ENCODE peak calls at places on chromosomes 16 and 17, in nine cellular contexts. L, D, F, O, U, T, K, E and Y are unnamed samples.

GRCh38 chr17:21674242-21674731 is 18.0 kb upstream of the KCNJ18 start:
- DNase-seq in O (no peak), E (no peak), U (peak; percentile 68), D (peak; percentile 86), K (no peak), L (peak; percentile 82), T (no peak), F (no peak), Y (peak; percentile 74)

GRCh38 chr17:42997390-42997983 is 732 bp upstream of the RPL27 start:
- DNase-seq in E (no peak), D (no peak), U (no peak), F (no peak), L (no peak), K (no peak), T (no peak), O (no peak), Y (no peak)

GRCh38 chr16:73020409-73020884 is 27.5 kb downstream of the ZFHX3 start:
- DNase-seq in D (peak; percentile 93), F (peak; percentile 72), L (no peak), O (peak; percentile 91), E (no peak), U (no peak), K (peak; percentile 78), T (peak; percentile 96), Y (peak; percentile 88)

GRCh38 chr17:13601776-13602551 is at the start of gene HS3ST3A1:
- DNase-seq in F (peak; percentile 36), U (peak; percentile 80), O (peak; percentile 83), E (no peak), L (peak; percentile 79), D (no peak), K (no peak), T (peak; percentile 94), Y (no peak)

GRCh38 chr17:77423589-77424451 is 283.1 kb downstream of the SEC14L1 start:
- DNase-seq in F (peak; percentile 83), K (peak; percentile 90), L (peak; percentile 93), T (peak; percentile 97), U (peak; percentile 92), E (no peak), D (peak; percentile 97), O (peak; percentile 98), Y (peak; percentile 98)

GRCh38 chr16:89009343-89010209 is 32.6 kb upstream of the CBFA2T3 start:
- DNase-seq in D (no peak), L (peak; percentile 59), E (no peak), T (peak; percentile 4), K (peak; percentile 19), F (no peak), U (no peak), O (peak; percentile 10), Y (no peak)

GRCh38 chr16:19844945-19845641 is 39.6 kb downstream of the GPRC5B start:
- DNase-seq in L (no peak), F (no peak), U (no peak), O (peak; percentile 80), D (peak; percentile 86), E (no peak), K (peak; percentile 24), T (peak; percentile 87), Y (no peak)

GRCh38 chr17:32777436-32777835 is 99.5 kb downstream of the MYO1D start:
- DNase-seq in K (peak; percentile 90), D (no peak), L (no peak), U (no peak), T (peak; percentile 5), F (no peak), E (no peak), O (no peak), Y (no peak)

GRCh38 chr16:89325861-89326471 is 108.5 kb downstream of the ZNF778 start:
- DNase-seq in L (no peak), T (peak; percentile 82), F (no peak), U (peak; percentile 66), K (peak; percentile 74), E (no peak), D (no peak), O (peak; percentile 84), Y (peak; percentile 75)

GRCh38 chr17:7883781-7884386 is 4.7 kb upstream of the CHD3 start:
- DNase-seq in K (no peak), O (peak; percentile 43), U (no peak), D (peak; percentile 73), E (no peak), T (peak; percentile 57), F (no peak), L (no peak), Y (peak; percentile 49)

GRCh38 chr17:42804918-42805367 is 6.3 kb downstream of the CNTD1 start:
- DNase-seq in E (no peak), D (no peak), F (no peak), U (no peak), T (no peak), L (no peak), K (no peak), O (no peak), Y (no peak)

GRCh38 chr16:23742761-23743160 is 12.1 kb upstream of the CHP2 start:
- DNase-seq in E (no peak), T (no peak), L (no peak), K (no peak), U (no peak), D (peak; percentile 46), O (no peak), F (no peak), Y (no peak)

GRCh38 chr16:67892375-67892774 is 679 bp upstream of the PSKH1 start:
- DNase-seq in F (no peak), U (no peak), D (no peak), K (no peak), E (no peak), T (no peak), O (no peak), L (no peak), Y (no peak)
- H3K4me3 ChIP-seq in F (peak overlapping the region; percentile 100), U (peak overlapping the region; percentile 90), D (no peak overlapping the region), K (peak overlapping the region; percentile 52), E (peak overlapping the region; percentile 93), T (peak overlapping the region; percentile 61), O (no peak overlapping the region), L (peak overlapping the region; percentile 77), Y (peak overlapping the region; percentile 88)

GRCh38 chr16:49745434-49745833 is 110.5 kb downstream of the ZNF423 start:
- DNase-seq in L (no peak), D (no peak), E (no peak), T (no peak), O (no peak), K (no peak), F (no peak), U (no peak), Y (no peak)
- TF ChIP-seq CTCF in L (no peak), D (no peak), E (no peak), T (no peak), O (no peak), K (no peak), F (no peak), U (no peak), Y (no peak)

DNA sequence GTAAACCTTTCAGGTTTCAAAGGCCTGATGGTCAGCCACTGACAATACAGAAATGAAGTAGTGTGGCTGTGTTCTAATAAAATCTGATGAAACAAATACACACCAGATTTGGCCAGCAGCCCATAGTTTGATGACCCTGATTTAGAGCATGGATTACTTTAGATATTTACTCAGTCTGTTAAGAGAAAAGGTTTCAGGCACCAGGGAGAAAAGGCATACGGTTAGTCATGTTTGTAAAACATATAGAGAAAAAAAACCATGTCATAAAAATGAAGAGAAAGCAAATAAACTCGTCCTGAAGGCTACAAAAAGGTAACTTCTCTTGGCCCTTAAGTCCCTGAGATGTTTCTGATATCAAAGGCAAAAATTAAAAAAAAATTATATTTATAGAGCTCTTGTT is 112.1 kb downstream of the ADAMTS18 start:
- DNase-seq in E (no peak), T (no peak), F (no peak), K (no peak), O (no peak), D (no peak), L (no peak), U (no peak), Y (no peak)
- H3K4me3 ChIP-seq in E (no peak overlapping the region), T (no peak overlapping the region), F (no peak overlapping the region), K (no peak overlapping the region), O (no peak overlapping the region), D (no peak overlapping the region), L (no peak overlapping the region), U (no peak overlapping the region), Y (no peak overlapping the region)

GRCh38 chr17:9470171-9470570 is 105.4 kb downstream of the STX8 start:
- DNase-seq in L (no peak), D (no peak), F (no peak), U (no peak), O (peak; percentile 55), T (peak; percentile 44), K (no peak), E (no peak), Y (no peak)

GRCh38 chr17:9467518-9467917 is 108.1 kb downstream of the STX8 start:
- DNase-seq in F (no peak), K (no peak), T (no peak), L (no peak), O (no peak), D (peak; percentile 8), U (peak; percentile 61), E (no peak), Y (no peak)

GRCh38 chr17:9468937-9469336 is 106.7 kb downstream of the STX8 start:
- DNase-seq in D (no peak), E (no peak), L (no peak), T (no peak), U (no peak), O (no peak), F (no peak), K (no peak), Y (no peak)

GRCh38 chr17:9468532-9468931 is 107.1 kb downstream of the STX8 start:
- DNase-seq in K (no peak), L (no peak), D (peak; percentile 77), E (no peak), T (no peak), F (no peak), O (no peak), U (peak; percentile 58), Y (no peak)

GRCh38 chr17:9465216-9465921 is 110.3 kb downstream of the STX8 start:
- DNase-seq in L (no peak), O (peak; percentile 87), D (peak; percentile 72), T (peak; percentile 84), F (no peak), K (peak; percentile 82), U (no peak), E (no peak), Y (no peak)
- TF ChIP-seq CTCF in L (no peak), O (peak; percentile 42), D (no peak), T (no peak), F (no peak), K (peak; percentile 21), U (no peak), E (no peak), Y (no peak)

GRCh38 chr16:14360326-14361037 is 269.6 kb downstream of the PARN start:
- DNase-seq in O (no peak), D (no peak), U (no peak), T (no peak), E (no peak), L (no peak), K (peak; percentile 67), F (no peak), Y (no peak)

GRCh38 chr16:14356064-14356463 is 274.0 kb downstream of the PARN start:
- DNase-seq in T (no peak), L (no peak), F (no peak), D (no peak), E (no peak), O (no peak), U (no peak), K (no peak), Y (no peak)

GRCh38 chr16:14357328-14357727 is 272.7 kb downstream of the PARN start:
- DNase-seq in O (no peak), E (no peak), K (peak; percentile 38), U (no peak), L (no peak), D (no peak), T (no peak), F (no peak), Y (no peak)

GRCh38 chr16:14354561-14355351 is 275.3 kb downstream of the PARN start:
- DNase-seq in D (no peak), L (no peak), O (no peak), K (peak; percentile 36), U (peak; percentile 17), E (no peak), T (no peak), F (no peak), Y (no peak)

GRCh38 chr16:14358697-14359305 is 271.3 kb downstream of the PARN start:
- DNase-seq in T (no peak), D (peak; percentile 90), K (peak; percentile 99), O (no peak), F (no peak), L (no peak), E (no peak), U (no peak), Y (no peak)
- H3K4me3 ChIP-seq in T (no peak overlapping the region), D (no peak overlapping the region), K (no peak overlapping the region), O (no peak overlapping the region), F (no peak overlapping the region), L (no peak overlapping the region), E (no peak overlapping the region), U (no peak overlapping the region), Y (no peak overlapping the region)